ENCODE peak calls at places on chromosomes 2 and 18, in six cellular contexts. One of them, this sample, is unnamed.

GRCh38 chr2:240127911-240128607 is 8.0 kb downstream of the COPS9 start:
- DNase-seq in omental fat pad: no peak
- DNase-seq in colonic mucosa: no peak
- DNase-seq in epithelial cell of proximal tubule: no peak
- DNase-seq in heart left ventricle: no peak
- DNase-seq in neural progenitor cell: no peak
- DNase-seq in this sample: no peak

GRCh38 chr2:25941042-25941441 is 41.3 kb downstream of the KIF3C start:
- DNase-seq in heart left ventricle: no peak
- DNase-seq in omental fat pad: no peak
- DNase-seq in epithelial cell of proximal tubule: no peak
- DNase-seq in neural progenitor cell: no peak
- DNase-seq in colonic mucosa: no peak
- DNase-seq in this sample: no peak

GRCh38 chr2:133326651-133327397 is 241.4 kb downstream of the NCKAP5 start:
- DNase-seq in neural progenitor cell: peak
- DNase-seq in heart left ventricle: no peak
- DNase-seq in colonic mucosa: no peak
- DNase-seq in omental fat pad: no peak
- DNase-seq in epithelial cell of proximal tubule: no peak
- DNase-seq in this sample: no peak

GRCh38 chr2:37371979-37372378 is 27.5 kb downstream of the QPCT start:
- DNase-seq in neural progenitor cell: no peak
- DNase-seq in omental fat pad: no peak
- DNase-seq in colonic mucosa: no peak
- DNase-seq in epithelial cell of proximal tubule: no peak
- DNase-seq in heart left ventricle: no peak
- DNase-seq in this sample: no peak

GRCh38 chr2:43083278-43083677 is 143.1 kb downstream of the ZFP36L2 start:
- DNase-seq in epithelial cell of proximal tubule: no peak
- DNase-seq in heart left ventricle: no peak
- DNase-seq in neural progenitor cell: no peak
- DNase-seq in omental fat pad: no peak
- DNase-seq in colonic mucosa: no peak
- DNase-seq in this sample: no peak

GRCh38 chr2:230930928-230931555 is 6.0 kb upstream of the GPR55 start:
- DNase-seq in neural progenitor cell: no peak
- DNase-seq in omental fat pad: peak
- DNase-seq in epithelial cell of proximal tubule: no peak
- DNase-seq in colonic mucosa: no peak
- DNase-seq in heart left ventricle: peak
- DNase-seq in this sample: no peak

GRCh38 chr2:216863946-216864345 is 4.1 kb upstream of the TNP1 start:
- DNase-seq in omental fat pad: no peak
- DNase-seq in heart left ventricle: no peak
- DNase-seq in colonic mucosa: no peak
- DNase-seq in epithelial cell of proximal tubule: no peak
- DNase-seq in neural progenitor cell: no peak
- DNase-seq in this sample: no peak

GRCh38 chr2:69213832-69214231 is 173.2 kb downstream of the GFPT1 start:
- DNase-seq in neural progenitor cell: no peak
- DNase-seq in heart left ventricle: no peak
- DNase-seq in omental fat pad: no peak
- DNase-seq in colonic mucosa: no peak
- DNase-seq in epithelial cell of proximal tubule: no peak
- DNase-seq in this sample: no peak

GRCh38 chr2:56325661-56326345 is 142.0 kb downstream of the CCDC85A start:
- DNase-seq in colonic mucosa: no peak
- DNase-seq in omental fat pad: no peak
- DNase-seq in heart left ventricle: no peak
- DNase-seq in neural progenitor cell: no peak
- DNase-seq in epithelial cell of proximal tubule: no peak
- DNase-seq in this sample: no peak

GRCh38 chr2:33598472-33599174 is 476 bp downstream of the FAM98A start:
- DNase-seq in heart left ventricle: peak
- DNase-seq in omental fat pad: no peak
- DNase-seq in epithelial cell of proximal tubule: no peak
- DNase-seq in neural progenitor cell: peak
- DNase-seq in colonic mucosa: peak
- DNase-seq in this sample: peak

GRCh38 chr2:20868377-20868776 is 45.5 kb upstream of the LDAH start:
- DNase-seq in omental fat pad: no peak
- DNase-seq in epithelial cell of proximal tubule: no peak
- DNase-seq in neural progenitor cell: no peak
- DNase-seq in heart left ventricle: no peak
- DNase-seq in colonic mucosa: no peak
- DNase-seq in this sample: peak

GRCh38 chr2:147628971-147629421 is 215.8 kb upstream of the ACVR2A start:
- DNase-seq in heart left ventricle: no peak
- DNase-seq in neural progenitor cell: no peak
- DNase-seq in epithelial cell of proximal tubule: no peak
- DNase-seq in colonic mucosa: no peak
- DNase-seq in omental fat pad: no peak
- DNase-seq in this sample: peak

GRCh38 chr18:46167971-46168370 is 63.8 kb downstream of the HAUS1 start:
- DNase-seq in epithelial cell of proximal tubule: no peak
- DNase-seq in heart left ventricle: no peak
- DNase-seq in colonic mucosa: peak
- DNase-seq in omental fat pad: no peak
- DNase-seq in neural progenitor cell: no peak
- DNase-seq in this sample: peak

GRCh38 chr2:121044412-121044811 is 240.6 kb downstream of the TFCP2L1 start:
- DNase-seq in neural progenitor cell: peak
- DNase-seq in heart left ventricle: no peak
- DNase-seq in epithelial cell of proximal tubule: no peak
- DNase-seq in colonic mucosa: peak
- DNase-seq in omental fat pad: no peak
- DNase-seq in this sample: no peak

GRCh38 chr18:53883771-53884170 is 340.7 kb downstream of the MBD2 start:
- DNase-seq in colonic mucosa: no peak
- DNase-seq in heart left ventricle: no peak
- DNase-seq in neural progenitor cell: no peak
- DNase-seq in omental fat pad: no peak
- DNase-seq in epithelial cell of proximal tubule: peak
- DNase-seq in this sample: no peak

DNA sequence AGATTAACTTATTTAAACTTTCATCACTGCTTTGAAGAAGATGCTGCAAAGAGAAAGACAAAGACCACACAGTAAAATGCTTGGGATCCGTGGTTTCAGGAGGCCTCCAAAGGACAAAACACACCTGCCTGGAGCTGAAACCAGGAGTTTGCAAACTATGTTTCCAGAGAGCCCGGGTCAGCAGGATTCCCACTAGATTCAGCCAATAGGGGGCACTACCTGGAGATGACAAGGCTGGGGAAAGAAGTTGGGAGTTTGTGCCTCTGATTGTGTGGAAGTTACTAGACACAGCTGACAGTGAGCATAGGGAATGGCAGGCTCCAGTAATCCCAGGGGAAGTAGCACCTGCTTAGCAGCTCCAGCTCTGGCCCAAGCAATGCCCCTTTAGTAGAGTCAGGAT is 169.0 kb upstream of the TRIB2 start:
- DNase-seq in neural progenitor cell: peak
- DNase-seq in heart left ventricle: no peak
- DNase-seq in epithelial cell of proximal tubule: no peak
- DNase-seq in omental fat pad: no peak
- DNase-seq in colonic mucosa: no peak
- DNase-seq in this sample: no peak
- TF ChIP-seq CTCF in neural progenitor cell: peak
- TF ChIP-seq CTCF in heart left ventricle: no peak
- TF ChIP-seq CTCF in epithelial cell of proximal tubule: peak
- TF ChIP-seq CTCF in omental fat pad: no peak
- TF ChIP-seq CTCF in colonic mucosa: no peak
- TF ChIP-seq CTCF in this sample: no peak

GRCh38 chr18:33495278-33495677 is 54.8 kb upstream of the CCDC178 start:
- DNase-seq in colonic mucosa: no peak
- DNase-seq in epithelial cell of proximal tubule: peak
- DNase-seq in omental fat pad: no peak
- DNase-seq in heart left ventricle: no peak
- DNase-seq in neural progenitor cell: peak
- DNase-seq in this sample: no peak
- TF ChIP-seq CTCF in colonic mucosa: peak
- TF ChIP-seq CTCF in epithelial cell of proximal tubule: peak
- TF ChIP-seq CTCF in omental fat pad: no peak
- TF ChIP-seq CTCF in heart left ventricle: no peak
- TF ChIP-seq CTCF in neural progenitor cell: peak
- TF ChIP-seq CTCF in this sample: peak

GRCh38 chr2:233059547-233059796 is 670 bp upstream of the INPP5D start:
- DNase-seq in heart left ventricle: no peak
- DNase-seq in colonic mucosa: no peak
- DNase-seq in neural progenitor cell: no peak
- DNase-seq in omental fat pad: no peak
- DNase-seq in epithelial cell of proximal tubule: no peak
- DNase-seq in this sample: peak
- TF ChIP-seq CTCF in heart left ventricle: no peak
- TF ChIP-seq CTCF in colonic mucosa: no peak
- TF ChIP-seq CTCF in neural progenitor cell: no peak
- TF ChIP-seq CTCF in omental fat pad: no peak
- TF ChIP-seq CTCF in epithelial cell of proximal tubule: no peak
- TF ChIP-seq CTCF in this sample: peak

GRCh38 chr2:19851116-19851515 is 50.7 kb downstream of the TTC32 start:
- DNase-seq in heart left ventricle: no peak
- DNase-seq in colonic mucosa: no peak
- DNase-seq in epithelial cell of proximal tubule: no peak
- DNase-seq in omental fat pad: no peak
- DNase-seq in neural progenitor cell: peak
- DNase-seq in this sample: no peak
- TF ChIP-seq CTCF in heart left ventricle: no peak
- TF ChIP-seq CTCF in colonic mucosa: no peak
- TF ChIP-seq CTCF in epithelial cell of proximal tubule: peak
- TF ChIP-seq CTCF in omental fat pad: no peak
- TF ChIP-seq CTCF in neural progenitor cell: peak
- TF ChIP-seq CTCF in this sample: no peak

GRCh38 chr2:168338292-168338691 is 90.9 kb upstream of the STK39 start:
- DNase-seq in heart left ventricle: no peak
- DNase-seq in colonic mucosa: no peak
- DNase-seq in omental fat pad: no peak
- DNase-seq in neural progenitor cell: no peak
- DNase-seq in epithelial cell of proximal tubule: no peak
- DNase-seq in this sample: no peak

GRCh38 chr2:168340931-168341330 is 93.5 kb upstream of the STK39 start:
- DNase-seq in epithelial cell of proximal tubule: no peak
- DNase-seq in heart left ventricle: no peak
- DNase-seq in omental fat pad: no peak
- DNase-seq in colonic mucosa: no peak
- DNase-seq in neural progenitor cell: no peak
- DNase-seq in this sample: no peak

GRCh38 chr2:168338803-168339437 is 91.5 kb upstream of the STK39 start:
- DNase-seq in heart left ventricle: no peak
- DNase-seq in colonic mucosa: no peak
- DNase-seq in omental fat pad: no peak
- DNase-seq in epithelial cell of proximal tubule: no peak
- DNase-seq in neural progenitor cell: no peak
- DNase-seq in this sample: no peak

GRCh38 chr2:168336786-168337388 is 89.5 kb upstream of the STK39 start:
- DNase-seq in omental fat pad: no peak
- DNase-seq in heart left ventricle: peak
- DNase-seq in colonic mucosa: peak
- DNase-seq in epithelial cell of proximal tubule: no peak
- DNase-seq in neural progenitor cell: peak
- DNase-seq in this sample: peak
- TF ChIP-seq CTCF in omental fat pad: no peak
- TF ChIP-seq CTCF in heart left ventricle: no peak
- TF ChIP-seq CTCF in colonic mucosa: peak
- TF ChIP-seq CTCF in epithelial cell of proximal tubule: peak
- TF ChIP-seq CTCF in neural progenitor cell: peak
- TF ChIP-seq CTCF in this sample: peak

GRCh38 chr18:49944681-49945080 is 131.3 kb upstream of the ACAA2 start:
- DNase-seq in neural progenitor cell: no peak
- DNase-seq in colonic mucosa: no peak
- DNase-seq in omental fat pad: no peak
- DNase-seq in epithelial cell of proximal tubule: no peak
- DNase-seq in heart left ventricle: no peak
- DNase-seq in this sample: no peak
- TF ChIP-seq CTCF in neural progenitor cell: peak
- TF ChIP-seq CTCF in colonic mucosa: no peak
- TF ChIP-seq CTCF in omental fat pad: no peak
- TF ChIP-seq CTCF in epithelial cell of proximal tubule: peak
- TF ChIP-seq CTCF in heart left ventricle: no peak
- TF ChIP-seq CTCF in this sample: no peak

This sample was measured in GM13976.